ENCODE peak calls at places on chromosomes 2 and 18, in nine cellular contexts. O is central memory CD4-positive, alpha-beta T cell; H is fibroblast of lung; W is NCI-H345; E is A549; V is T1000; F is aorta; P is cardiac fibroblast; L is activated CD4-positive, alpha-beta T cell treated with anti-CD3 and anti-CD28 coated beads for 24 hours. R is an unnamed sample.

GRCh38 chr18:7696846-7697245 is 129.7 kb downstream of the PTPRM start:
- DNase-seq in O (no peak), H (no peak), W (no peak), E (no peak), V (no peak), F (no peak), P (peak), L (no peak), R (no peak)

GRCh38 chr2:205970348-205970747 is 115.6 kb downstream of the INO80D start:
- DNase-seq in O (no peak), H (no peak), W (no peak), E (no peak), V (no peak), F (no peak), P (no peak), L (no peak), R (no peak)

GRCh38 chr2:70161069-70161534 is 29.7 kb downstream of the C2orf42 start:
- DNase-seq in O (no peak), H (no peak), W (no peak), E (no peak), V (no peak), F (peak), P (no peak), L (no peak), R (no peak)

GRCh38 chr2:180980943-180981898 is 816 bp downstream of the UBE2E3 start:
- DNase-seq in O (peak), H (peak), W (peak), E (peak), V (no peak), F (peak), P (peak), L (no peak), R (no peak)

GRCh38 chr2:103445356-103445755 is 683.5 kb downstream of the TMEM182 start:
- DNase-seq in O (no peak), H (no peak), W (peak), E (no peak), V (no peak), F (no peak), P (no peak), L (no peak), R (no peak)

GRCh38 chr18:55228707-55229106 is 269.4 kb upstream of the CCDC68 start:
- DNase-seq in O (no peak), H (no peak), W (no peak), E (peak), V (no peak), F (no peak), P (no peak), L (no peak), R (no peak)

GRCh38 chr2:28544405-28544914 is 48.6 kb downstream of the PLB1 start:
- DNase-seq in O (peak), H (no peak), W (no peak), E (no peak), V (no peak), F (no peak), P (no peak), L (no peak), R (no peak)

GRCh38 chr2:85308951-85309555 is 18.7 kb downstream of the TGOLN2 start:
- DNase-seq in O (no peak), H (peak), W (peak), E (no peak), V (no peak), F (peak), P (peak), L (no peak), R (no peak)

GRCh38 chr2:181953773-181954537 is 31.7 kb upstream of the PPP1R1C start:
- DNase-seq in O (peak), H (peak), W (no peak), E (peak), V (no peak), F (peak), P (peak), L (peak), R (no peak)

GRCh38 chr2:119414894-119415293 is 16.8 kb upstream of the TMEM37 start:
- DNase-seq in O (no peak), H (no peak), W (no peak), E (no peak), V (no peak), F (no peak), P (no peak), L (no peak), R (no peak)

R was measured in brain pericyte.